ENCODE peak calls at places on chromosome 21, in four cellular contexts. Y, Z, D and B are unnamed samples. For H3K4me1 and H3K36me3, the result is how much of the 10 kb centered on the place peaks cover.

GRCh38 chr21:42164064-42164789 is 54.7 kb upstream of the ABCG1 start:
- DNase-seq in Y (no peak), Z (no peak), D (peak), B (no peak)

GRCh38 chr21:42403611-42404231 is at the start of gene UBASH3A:
- DNase-seq in Y (no peak), Z (no peak), D (no peak), B (no peak)

GRCh38 chr21:39637971-39638628 is 25.4 kb downstream of the B3GALT5 start:
- DNase-seq in Y (no peak), Z (no peak), D (peak), B (no peak)

GRCh38 chr21:37159053-37159776 is 86.2 kb downstream of the TTC3 start:
- DNase-seq in Y (peak), Z (no peak), D (no peak), B (no peak)

GRCh38 chr21:41228492-41228891 is 60.5 kb downstream of the BACE2 start:
- DNase-seq in Y (no peak), Z (no peak), D (no peak), B (no peak)

GRCh38 chr21:42455196-42455595 is 40.8 kb downstream of the RSPH1 start:
- DNase-seq in Y (no peak), Z (no peak), D (no peak), B (no peak)

GRCh38 chr21:34702341-34702807 is 33.6 kb downstream of the CLIC6 start:
- DNase-seq in Y (peak), Z (no peak), D (no peak), B (peak)

GRCh38 chr21:21436012-21436545 is 437.9 kb downstream of the NCAM2 start:
- DNase-seq in Y (peak), Z (no peak), D (no peak), B (no peak)

GRCh38 chr21:14520535-14520934 is 25.6 kb downstream of the SAMSN1 start:
- DNase-seq in Y (no peak), Z (no peak), D (no peak), B (no peak)

GRCh38 chr21:41142051-41142795 is 25.7 kb upstream of the BACE2 start:
- DNase-seq in Y (peak), Z (peak), D (no peak), B (peak)

GRCh38 chr21:42579456-42580075 is 65.9 kb downstream of the SLC37A1 start:
- DNase-seq in Y (no peak), Z (no peak), D (no peak), B (no peak)

GRCh38 chr21:33451634-33452071 is 28.1 kb downstream of the TMEM50B start:
- DNase-seq in Y (peak), Z (peak), D (no peak), B (no peak)

GRCh38 chr21:33121715-33122475 is 52.0 kb downstream of the OLIG1 start:
- DNase-seq in Y (peak), Z (peak), D (no peak), B (no peak)

GRCh38 chr21:35942211-35943144 is 117.8 kb downstream of the SETD4 start:
- DNase-seq in Y (no peak), Z (no peak), D (no peak), B (no peak)

GRCh38 chr21:14259669-14260458 is 43.9 kb downstream of the RBM11 start:
- DNase-seq in Y (peak), Z (no peak), D (peak), B (no peak)

GRCh38 chr21:34533938-34534337 is 21.9 kb upstream of the KCNE1 start:
- DNase-seq in Y (no peak), Z (no peak), D (no peak), B (no peak)

GRCh38 chr21:16533692-16534407 is 804.1 kb downstream of the USP25 start:
- DNase-seq in Y (no peak), Z (no peak), D (no peak), B (no peak)
- H3K4me1 ChIP-seq in Y (under half), Z (under half), D (under half), B (under half)

GRCh38 chr21:30842990-30843389 is 13.4 kb upstream of the KRTAP7-1 start:
- DNase-seq in Y (no peak), Z (no peak), D (no peak), B (no peak)

GRCh38 chr21:30838536-30838935 is 9.0 kb upstream of the KRTAP7-1 start:
- DNase-seq in Y (no peak), Z (no peak), D (no peak), B (no peak)

DNA sequence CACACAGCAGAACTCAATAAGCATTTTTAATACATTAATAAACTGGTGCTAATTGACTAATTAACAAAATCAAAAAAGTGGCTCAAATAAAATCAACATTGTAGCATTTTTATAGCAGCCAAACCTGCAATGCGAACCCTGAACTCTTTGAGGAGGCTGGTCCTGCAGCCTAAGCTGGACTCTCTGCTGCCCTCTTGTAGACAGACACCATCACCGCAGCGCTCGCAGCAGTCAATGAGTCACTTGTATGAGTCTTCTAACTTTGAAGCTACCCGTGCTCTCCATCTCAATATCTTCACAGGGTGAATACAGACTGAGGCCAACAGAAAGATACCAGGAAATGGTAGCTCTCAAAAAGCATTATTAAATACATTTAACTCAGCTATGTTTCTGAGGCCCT is 9.7 kb upstream of the KRTAP7-1 start:
- DNase-seq in Y (no peak), Z (no peak), D (no peak), B (no peak)
- TF ChIP-seq CTCF in Y (no peak), Z (no peak), D (no peak), B (no peak)

GRCh38 chr21:29384608-29385359 is 86.1 kb downstream of the BACH1 start:
- DNase-seq in Y (no peak), Z (no peak), D (no peak), B (no peak)
- H3K36me3 ChIP-seq in Y (under half), Z (under half), D (under half), B (under half)

GRCh38 chr21:28068455-28069358 is 924.0 kb downstream of the LTN1 start:
- DNase-seq in Y (no peak), Z (no peak), D (no peak), B (no peak)

GRCh38 chr21:28072601-28073000 is 920.1 kb downstream of the LTN1 start:
- DNase-seq in Y (no peak), Z (no peak), D (no peak), B (no peak)

GRCh38 chr21:28066051-28066450 is 926.6 kb downstream of the LTN1 start:
- DNase-seq in Y (peak), Z (no peak), D (no peak), B (no peak)

GRCh38 chr21:28067015-28067414 is 925.7 kb downstream of the LTN1 start:
- DNase-seq in Y (no peak), Z (no peak), D (no peak), B (no peak)

GRCh38 chr21:28069446-28069845 is 923.2 kb downstream of the LTN1 start:
- DNase-seq in Y (peak), Z (no peak), D (no peak), B (no peak)
- H3K4me1 ChIP-seq in Y (under half), Z (under half), D (under half), B (under half)

DNA sequence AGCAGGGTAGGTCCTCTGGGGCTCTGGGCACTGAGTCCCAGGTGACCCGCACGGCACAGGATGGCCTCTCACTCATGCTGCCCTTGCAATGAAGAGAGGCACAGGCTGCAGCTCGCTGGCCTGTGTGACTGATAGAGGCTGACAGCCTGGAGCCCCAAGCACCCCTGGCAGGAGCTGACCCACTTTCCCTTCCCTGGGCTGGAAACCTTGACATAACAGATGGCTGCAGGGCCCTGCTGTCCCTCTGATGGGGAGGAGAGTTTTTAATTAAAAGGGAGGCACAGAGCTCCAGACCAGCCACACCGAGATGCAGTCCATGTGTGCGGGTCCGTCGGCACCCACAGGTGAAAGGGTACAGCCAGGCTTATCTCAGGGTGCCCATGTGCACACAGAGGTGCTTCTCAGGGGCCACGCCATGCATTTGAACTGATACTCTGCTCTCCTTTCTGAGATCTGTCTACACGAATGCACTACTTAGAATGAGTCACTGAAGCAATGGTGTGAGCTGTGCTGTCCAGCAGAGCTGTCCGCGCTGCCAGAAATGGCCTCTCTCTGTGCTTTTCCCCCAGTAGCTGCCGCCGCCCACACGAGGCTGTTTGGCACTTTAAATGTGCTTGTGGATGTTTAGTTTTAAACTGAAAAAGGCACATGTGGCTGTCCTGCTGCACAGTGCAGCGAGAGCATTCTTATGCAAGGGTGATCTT is 87.3 kb upstream of the COL6A1 start:
- DNase-seq in Y (peak), Z (no peak), D (peak), B (no peak)
- TF ChIP-seq CTCF in Y (no peak), Z (no peak), D (no peak), B (no peak)

GRCh38 chr21:43754948-43755781 is 20.9 kb downstream of the CSTB start:
- DNase-seq in Y (no peak), Z (no peak), D (no peak), B (no peak)
- H3K36me3 ChIP-seq in Y (half or more), Z (under half), D (under half), B (under half)